ENCODE peak calls at places on chromosome 9, in seven cellular contexts. Q, O, A, J, X, C and H are unnamed samples.

GRCh38 chr9:81375461-81376100 is 313.8 kb downstream of the TLE1 start:
- DNase-seq in X (no peak), O (no peak), Q (no peak), A (no peak), J (no peak), C (no peak), H (no peak)

GRCh38 chr9:98083059-98083458 is 26.5 kb downstream of the NANS start:
- DNase-seq in O (no peak), X (no peak), C (no peak), J (no peak), Q (no peak), A (no peak), H (no peak)

GRCh38 chr9:82957526-82958379 is 105.2 kb downstream of the RASEF start:
- DNase-seq in A (no peak), C (no peak), X (no peak), J (no peak), O (no peak), Q (no peak), H (no peak)

GRCh38 chr9:137276757-137277328 is 683 bp upstream of the TOR4A start:
- DNase-seq in X (no peak), J (no peak), O (peak; percentile 40), C (no peak), Q (peak; percentile 70), A (no peak), H (peak; percentile 74)

GRCh38 chr9:79686381-79687130 is 114.8 kb downstream of the TLE4 start:
- DNase-seq in Q (no peak), O (no peak), A (no peak), C (peak; percentile 26), X (peak; percentile 69), J (no peak), H (no peak)

GRCh38 chr9:135038331-135038730 is 49.1 kb upstream of the OLFM1 start:
- DNase-seq in Q (no peak), O (no peak), X (no peak), J (no peak), A (no peak), C (no peak), H (no peak)

GRCh38 chr9:78368236-78368635 is 71.3 kb downstream of the PSAT1 start:
- DNase-seq in A (no peak), C (no peak), X (no peak), J (no peak), Q (no peak), O (no peak), H (no peak)

GRCh38 chr9:80191108-80191507 is 619.3 kb downstream of the TLE4 start:
- DNase-seq in O (no peak), Q (no peak), A (no peak), X (no peak), J (no peak), C (no peak), H (no peak)

GRCh38 chr9:123933801-123934200 is 3.9 kb upstream of the DENND1A start:
- DNase-seq in C (no peak), O (no peak), Q (no peak), X (no peak), J (no peak), A (no peak), H (no peak)

GRCh38 chr9:97413462-97413861 is 1.6 kb downstream of the TDRD7 start:
- DNase-seq in O (no peak), J (no peak), X (no peak), A (peak; percentile 3), Q (no peak), C (no peak), H (no peak)

GRCh38 chr9:128891354-128892222 is 9.7 kb downstream of the LRRC8A start:
- DNase-seq in Q (no peak), J (no peak), A (no peak), C (no peak), O (no peak), X (no peak), H (no peak)

GRCh38 chr9:33220681-33221567 is 19.0 kb upstream of the SPINK4 start:
- DNase-seq in X (no peak), Q (no peak), J (no peak), A (no peak), O (no peak), C (no peak), H (no peak)

GRCh38 chr9:617441-618085 is 223.9 kb upstream of the DMRT1 start:
- DNase-seq in O (no peak), X (no peak), A (no peak), Q (no peak), C (no peak), J (no peak), H (no peak)

GRCh38 chr9:99389087-99390033 is 167.3 kb downstream of the SEC61B start:
- DNase-seq in C (no peak), J (no peak), A (no peak), O (peak; percentile 30), X (no peak), Q (no peak), H (no peak)

GRCh38 chr9:16030513-16031185 is 477.8 kb downstream of the CCDC171 start:
- DNase-seq in J (no peak), O (no peak), Q (peak; percentile 77), C (peak; percentile 55), A (no peak), X (peak; percentile 59), H (peak; percentile 79)

GRCh38 chr9:74742792-74743389 is 144.8 kb downstream of the TRPM6 start:
- DNase-seq in J (peak; percentile 3), X (no peak), A (peak; percentile 75), C (no peak), Q (peak; percentile 17), O (peak; percentile 33), H (no peak)

GRCh38 chr9:93686880-93687236 is 110.5 kb downstream of the PHF2 start:
- DNase-seq in A (no peak), Q (no peak), O (no peak), X (no peak), J (no peak), C (no peak), H (no peak)

GRCh38 chr9:137174722-137175293 is 3.0 kb upstream of the TMEM210 start:
- DNase-seq in J (no peak), X (no peak), A (no peak), Q (no peak), O (no peak), C (no peak), H (no peak)

GRCh38 chr9:95570646-95571045 is 53.9 kb upstream of the PTCH1 start:
- DNase-seq in C (no peak), Q (no peak), A (no peak), X (peak; percentile 53), J (no peak), O (no peak), H (no peak)

GRCh38 chr9:88197016-88197415 is 58.7 kb upstream of the SPATA31C2 start:
- DNase-seq in J (no peak), A (no peak), X (peak; percentile 40), O (no peak), C (no peak), Q (no peak), H (peak; percentile 37)

GRCh38 chr9:124482431-124483031 is 24.7 kb downstream of the NR5A1 start:
- DNase-seq in Q (no peak), J (no peak), O (no peak), X (no peak), A (no peak), C (no peak), H (peak; percentile 35)

GRCh38 chr9:135898634-135899407 is 8.5 kb downstream of the CAMSAP1 start:
- DNase-seq in C (no peak), Q (no peak), A (no peak), J (no peak), X (no peak), O (no peak), H (no peak)

GRCh38 chr9:90095682-90096081 is 490.9 kb downstream of the GADD45G start:
- DNase-seq in C (no peak), Q (no peak), O (no peak), X (no peak), J (no peak), A (no peak), H (no peak)

GRCh38 chr9:38178282-38178681 is 109.3 kb upstream of the SHB start:
- DNase-seq in A (no peak), O (no peak), Q (no peak), C (no peak), J (no peak), X (no peak), H (peak; percentile 74)

GRCh38 chr9:135228983-135229625 is 141.6 kb downstream of the OLFM1 start:
- DNase-seq in X (no peak), J (no peak), C (no peak), O (no peak), A (no peak), Q (no peak), H (no peak)

GRCh38 chr9:33290994-33291397 is 680 bp downstream of the NFX1 start:
- DNase-seq in A (peak; percentile 66), J (no peak), X (no peak), C (no peak), O (no peak), Q (no peak), H (no peak)

GRCh38 chr9:8349369-8349768 is 549.8 kb upstream of the DMAC1 start:
- DNase-seq in X (no peak), O (no peak), J (no peak), A (no peak), Q (no peak), C (no peak), H (no peak)

GRCh38 chr9:116937361-116937760 is 250.3 kb downstream of the TRIM32 start:
- DNase-seq in C (no peak), O (no peak), Q (no peak), J (no peak), X (no peak), A (no peak), H (no peak)

GRCh38 chr9:99006979-99007378 is 63.3 kb downstream of the COL15A1 start:
- DNase-seq in O (no peak), A (no peak), X (no peak), J (no peak), C (no peak), Q (no peak), H (no peak)

GRCh38 chr9:133147412-133148271 is 16.1 kb downstream of the GBGT1 start:
- DNase-seq in J (peak; percentile 46), Q (peak; percentile 86), C (peak; percentile 42), A (peak; percentile 88), O (peak; percentile 47), X (peak; percentile 96), H (peak; percentile 76)

GRCh38 chr9:18549772-18550171 is 75.8 kb downstream of the ADAMTSL1 start:
- DNase-seq in O (no peak), Q (no peak), A (no peak), X (no peak), C (no peak), J (no peak), H (no peak)

GRCh38 chr9:98607152-98607551 is 101.6 kb downstream of the GABBR2 start:
- DNase-seq in Q (no peak), O (peak; percentile 27), X (no peak), C (no peak), A (no peak), J (no peak), H (no peak)

GRCh38 chr9:12719431-12719830 is 26.2 kb downstream of the TYRP1 start:
- DNase-seq in Q (no peak), J (no peak), C (no peak), A (no peak), O (peak; percentile 23), X (no peak), H (no peak)